ENCODE peak calls at places on chromosome 17, in nine cellular contexts. T is CD4-positive, alpha-beta memory T cell; F is adipocyte; X is endothelial cell of umbilical vein; W is Caco-2; S is neuronal stem cell; A is AG04450; Y is naive thymus-derived CD4-positive, alpha-beta T cell; E is iPS DF 6.9. J is an unnamed sample.

GRCh38 chr17:53390575-53390974 is 432.2 kb upstream of the KIF2B start:
- DNase-seq in T (no peak), F (no peak), X (no peak), W (no peak), S (no peak), A (no peak), Y (no peak), E (no peak), J (no peak)

GRCh38 chr17:41937970-41938851 is 7.8 kb downstream of the ODAD4 start:
- DNase-seq in T (no peak), F (no peak), X (no peak), W (no peak), S (no peak), A (no peak), Y (no peak), E (no peak), J (no peak)

GRCh38 chr17:67884766-67885165 is 59.5 kb downstream of the BPTF start:
- DNase-seq in T (no peak), F (peak), X (no peak), W (no peak), S (no peak), A (no peak), Y (no peak), E (no peak), J (no peak)

GRCh38 chr17:21030375-21030774 is 12.4 kb downstream of the USP22 start:
- DNase-seq in T (no peak), F (no peak), X (no peak), W (no peak), S (no peak), A (no peak), Y (no peak), E (no peak), J (no peak)

GRCh38 chr17:28949185-28950016 is 1.9 kb downstream of the PHF12 start:
- DNase-seq in T (peak), F (peak), X (peak), W (peak), S (peak), A (no peak), Y (peak), E (no peak), J (peak)

GRCh38 chr17:11803635-11804034 is 193.6 kb downstream of the ZNF18 start:
- DNase-seq in T (no peak), F (no peak), X (no peak), W (no peak), S (no peak), A (no peak), Y (no peak), E (no peak), J (no peak)

GRCh38 chr17:36092228-36092627 is 2.3 kb upstream of the CCL3 start:
- DNase-seq in T (no peak), F (no peak), X (no peak), W (no peak), S (no peak), A (no peak), Y (no peak), E (no peak), J (no peak)

GRCh38 chr17:81667754-81668153 is 1.2 kb downstream of the CCDC137 start:
- DNase-seq in T (no peak), F (no peak), X (no peak), W (no peak), S (no peak), A (no peak), Y (no peak), E (no peak), J (no peak)

GRCh38 chr17:38453951-38454421 is 25.7 kb downstream of the ARHGAP23 start:
- DNase-seq in T (no peak), F (peak), X (no peak), W (no peak), S (no peak), A (no peak), Y (no peak), E (no peak), J (peak)

GRCh38 chr17:7922499-7923289 is 6.6 kb upstream of the RNF227 start:
- DNase-seq in T (peak), F (peak), X (peak), W (peak), S (peak), A (peak), Y (peak), E (no peak), J (peak)

GRCh38 chr17:36938566-36939058 is 1.3 kb downstream of the LHX1 start:
- DNase-seq in T (no peak), F (no peak), X (no peak), W (no peak), S (no peak), A (no peak), Y (no peak), E (no peak), J (no peak)

GRCh38 chr17:48575673-48576478 is 2.3 kb downstream of the HOXB4 start:
- DNase-seq in T (no peak), F (no peak), X (peak), W (no peak), S (no peak), A (no peak), Y (no peak), E (no peak), J (no peak)
- H3K4me3 ChIP-seq in T (no peak), F (peak), X (peak), W (no peak), S (no peak), A (peak), Y (no peak), E (no peak), J (no peak)

DNA sequence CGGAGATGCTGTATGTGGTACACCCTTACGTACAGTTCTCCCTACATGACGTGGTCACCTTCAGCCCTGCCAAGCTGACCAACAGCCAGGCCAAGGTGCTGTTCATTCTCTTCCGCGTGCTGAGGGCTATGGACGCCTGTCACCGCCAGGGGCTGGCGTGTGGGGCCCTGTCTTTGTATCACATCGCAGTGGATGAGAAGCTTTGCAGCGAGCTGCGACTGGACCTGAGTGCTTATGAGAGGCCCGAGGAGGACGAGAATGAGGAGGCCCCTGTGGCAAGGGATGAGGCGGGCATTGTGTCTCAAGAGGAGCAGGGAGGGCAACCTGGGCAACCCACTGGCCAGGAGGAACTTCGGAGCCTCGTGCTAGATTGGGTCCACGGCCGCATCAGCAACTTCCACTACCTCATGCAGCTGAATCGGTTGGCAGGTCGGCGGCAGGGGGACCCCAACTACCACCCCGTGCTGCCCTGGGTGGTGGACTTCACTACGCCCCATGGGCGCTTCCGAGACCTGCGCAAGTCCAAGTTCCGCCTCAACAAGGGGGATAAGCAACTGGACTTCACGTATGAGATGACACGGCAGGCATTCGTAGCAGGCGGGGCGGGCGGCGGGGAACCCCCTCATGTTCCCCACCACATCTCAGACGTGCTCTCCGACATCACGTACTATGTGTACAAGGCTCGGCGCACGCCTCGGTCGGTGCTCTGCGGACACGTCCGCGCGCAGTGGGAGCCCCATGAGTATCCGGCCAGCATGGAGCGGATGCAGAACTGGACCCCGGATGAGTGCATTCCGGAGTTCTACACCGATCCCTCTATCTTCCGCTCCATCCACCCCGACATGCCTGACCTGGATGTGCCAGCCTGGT is 1.4 kb downstream of the WDR81 start:
- DNase-seq in T (no peak), F (no peak), X (no peak), W (no peak), S (no peak), A (no peak), Y (no peak), E (no peak), J (no peak)
- H3K4me3 ChIP-seq in T (peak), F (peak), X (no peak), W (no peak), S (peak), A (no peak), Y (peak), E (no peak), J (peak)

GRCh38 chr17:45225051-45225700 is 3.5 kb downstream of the FMNL1 start:
- DNase-seq in T (no peak), F (no peak), X (no peak), W (no peak), S (no peak), A (no peak), Y (no peak), E (no peak), J (no peak)
- H3K4me3 ChIP-seq in T (peak), F (no peak), X (no peak), W (no peak), S (no peak), A (no peak), Y (peak), E (no peak), J (no peak)

DNA sequence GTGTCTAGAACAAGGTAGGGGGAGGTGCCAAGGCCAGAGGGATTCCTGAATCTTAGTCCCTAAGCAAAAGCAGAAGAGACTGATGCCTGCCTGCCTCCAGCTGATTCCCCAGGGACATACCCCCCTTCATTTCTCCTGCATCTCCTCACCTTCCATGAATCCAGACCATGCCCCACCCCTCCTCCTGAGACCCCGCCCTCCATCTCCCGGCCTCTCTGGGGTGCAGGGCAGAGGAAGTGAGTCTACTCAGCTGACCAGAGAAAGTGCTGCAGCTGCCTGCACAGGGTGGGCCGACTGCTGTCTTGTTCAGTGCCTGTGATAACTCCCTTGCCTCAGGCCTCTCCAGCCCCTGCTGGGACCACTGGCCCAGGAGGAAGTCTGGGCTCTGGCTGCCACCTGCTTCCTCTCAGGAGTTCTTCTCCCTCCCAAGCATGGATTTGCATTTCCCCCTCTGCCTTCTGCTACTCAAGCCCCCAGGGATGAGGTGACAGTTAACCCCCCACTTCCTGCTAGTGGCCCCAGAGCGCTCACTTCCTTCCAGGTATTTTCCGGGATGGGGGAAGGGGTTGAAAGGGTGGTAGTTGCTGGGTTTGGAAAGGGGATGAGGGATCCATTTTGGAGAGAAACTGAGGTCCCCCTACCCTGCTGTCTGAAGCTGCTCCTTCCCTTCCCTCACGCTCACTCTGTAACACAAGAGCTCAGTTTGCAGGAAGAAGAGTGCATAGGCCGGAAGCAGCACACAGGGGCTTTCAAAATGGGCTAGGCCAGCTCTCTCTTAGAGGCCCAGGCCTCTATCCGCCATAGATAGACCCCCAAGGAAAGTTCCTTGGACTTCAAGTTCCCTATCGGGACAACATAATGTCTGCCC is 10.5 kb upstream of the TSPOAP1 start:
- DNase-seq in T (no peak), F (no peak), X (no peak), W (no peak), S (no peak), A (peak), Y (peak), E (no peak), J (peak)
- H3K4me3 ChIP-seq in T (peak), F (no peak), X (no peak), W (no peak), S (no peak), A (peak), Y (peak), E (no peak), J (peak)

GRCh38 chr17:44778656-44779210 is 19.9 kb downstream of the ADAM11 start:
- DNase-seq in T (no peak), F (no peak), X (no peak), W (no peak), S (no peak), A (no peak), Y (no peak), E (no peak), J (no peak)
- H3K4me3 ChIP-seq in T (peak), F (peak), X (no peak), W (peak), S (no peak), A (peak), Y (peak), E (no peak), J (peak)

DNA sequence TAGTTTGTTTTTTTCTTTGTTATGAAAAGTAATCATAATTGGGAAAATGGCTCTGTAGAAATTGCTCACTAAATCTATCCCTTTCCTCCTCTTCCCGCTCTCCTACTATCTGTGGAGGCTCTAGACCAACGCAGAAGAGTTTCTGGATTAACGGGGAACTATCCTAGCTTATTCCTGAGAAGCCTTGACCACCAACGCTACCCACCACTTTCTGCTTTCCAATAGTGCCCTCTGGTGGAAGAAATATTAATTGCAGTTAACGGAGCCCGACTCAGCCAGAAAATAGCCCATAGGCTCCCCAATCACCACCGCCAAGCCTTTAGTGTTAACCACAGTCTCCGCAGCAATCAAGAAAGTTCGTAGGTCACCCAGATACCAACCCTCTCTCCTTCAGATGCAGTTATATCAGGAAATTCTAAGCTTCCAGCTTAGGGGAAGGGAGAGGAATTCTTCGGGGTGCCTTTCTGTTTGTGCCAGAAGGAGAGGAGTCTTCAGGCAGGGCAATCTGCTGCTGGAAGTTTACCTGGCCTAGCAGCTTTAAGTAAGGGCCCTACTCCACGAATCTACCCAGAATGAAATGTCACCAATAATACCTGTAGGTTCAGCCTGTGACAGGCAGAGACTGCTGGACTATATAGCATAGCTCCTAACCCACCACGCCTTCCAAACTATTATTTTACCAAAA is 23.0 kb upstream of the NSRP1 start:
- DNase-seq in T (peak), F (peak), X (peak), W (peak), S (peak), A (no peak), Y (peak), E (peak), J (peak)
- H3K4me3 ChIP-seq in T (no peak), F (no peak), X (no peak), W (no peak), S (no peak), A (no peak), Y (no peak), E (no peak), J (no peak)

GRCh38 chr17:50269477-50270429 is 4.5 kb upstream of the TMEM92 start:
- DNase-seq in T (peak), F (peak), X (peak), W (peak), S (peak), A (peak), Y (peak), E (peak), J (peak)
- H3K4me3 ChIP-seq in T (no peak), F (peak), X (no peak), W (no peak), S (no peak), A (peak), Y (no peak), E (no peak), J (peak)

GRCh38 chr17:72150632-72151460 is 30.0 kb downstream of the SOX9 start:
- DNase-seq in T (no peak), F (no peak), X (no peak), W (no peak), S (no peak), A (no peak), Y (no peak), E (peak), J (no peak)
- H3K4me3 ChIP-seq in T (no peak), F (peak), X (no peak), W (no peak), S (peak), A (no peak), Y (no peak), E (no peak), J (no peak)

GRCh38 chr17:79732804-79733691 is 2.3 kb downstream of the ENPP7 start:
- DNase-seq in T (peak), F (no peak), X (peak), W (no peak), S (no peak), A (no peak), Y (no peak), E (no peak), J (no peak)
- H3K4me3 ChIP-seq in T (no peak), F (no peak), X (no peak), W (no peak), S (no peak), A (no peak), Y (no peak), E (no peak), J (no peak)

DNA sequence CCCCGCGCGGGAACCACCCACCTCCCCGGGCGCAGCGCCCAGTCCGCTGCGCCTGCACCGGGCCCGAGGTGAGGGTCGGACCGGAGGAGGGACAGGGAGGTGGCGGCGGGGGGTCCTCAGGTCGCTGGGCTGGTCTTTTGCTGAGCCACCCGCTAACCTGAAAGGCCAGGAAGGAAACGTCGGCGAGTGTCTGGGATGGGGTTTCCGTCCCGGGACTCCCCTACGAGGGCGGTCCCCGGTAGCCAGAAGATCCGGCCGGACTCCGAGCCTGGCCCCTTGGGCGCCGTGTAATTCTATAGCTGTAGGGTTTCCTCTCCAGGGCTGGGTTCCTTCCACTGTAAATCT is 5.0 kb downstream of the TBX2 start:
- DNase-seq in T (no peak), F (no peak), X (no peak), W (no peak), S (no peak), A (no peak), Y (no peak), E (no peak), J (no peak)
- H3K4me3 ChIP-seq in T (no peak), F (no peak), X (no peak), W (no peak), S (no peak), A (peak), Y (peak), E (peak), J (peak)

J was measured in cardiac fibroblast.